ENCODE peak calls at places on chromosomes 3 and 15, in six cellular contexts. One of them, this sample, is unnamed.

GRCh38 chr15:69780374-69780773 is 317.3 kb downstream of the TLE3 start:
- DNase-seq in foreskin keratinocyte: no peak
- DNase-seq in AG04450: no peak
- DNase-seq in PC-9: no peak
- DNase-seq in endothelial cell: no peak
- DNase-seq in AG10803: no peak
- DNase-seq in this sample: no peak

GRCh38 chr3:74631341-74631740 is 16.9 kb upstream of the CNTN3 start:
- DNase-seq in AG10803: peak
- DNase-seq in AG04450: no peak
- DNase-seq in endothelial cell: no peak
- DNase-seq in foreskin keratinocyte: no peak
- DNase-seq in PC-9: no peak
- DNase-seq in this sample: no peak

GRCh38 chr3:81718311-81718710 is 43.1 kb downstream of the GBE1 start:
- DNase-seq in endothelial cell: no peak
- DNase-seq in AG04450: no peak
- DNase-seq in AG10803: no peak
- DNase-seq in foreskin keratinocyte: no peak
- DNase-seq in PC-9: no peak
- DNase-seq in this sample: no peak

GRCh38 chr15:64515196-64515595 is 54.8 kb downstream of the ZNF609 start:
- DNase-seq in AG10803: no peak
- DNase-seq in PC-9: peak
- DNase-seq in foreskin keratinocyte: no peak
- DNase-seq in AG04450: no peak
- DNase-seq in endothelial cell: no peak
- DNase-seq in this sample: no peak

GRCh38 chr15:37773111-37773860 is 161.2 kb upstream of the TMCO5A start:
- DNase-seq in foreskin keratinocyte: peak
- DNase-seq in endothelial cell: no peak
- DNase-seq in AG10803: peak
- DNase-seq in AG04450: peak
- DNase-seq in PC-9: no peak
- DNase-seq in this sample: no peak

GRCh38 chr3:175224051-175224450 is 364.9 kb downstream of the NAALADL2 start:
- DNase-seq in foreskin keratinocyte: no peak
- DNase-seq in AG04450: no peak
- DNase-seq in PC-9: no peak
- DNase-seq in AG10803: no peak
- DNase-seq in endothelial cell: no peak
- DNase-seq in this sample: no peak

GRCh38 chr3:104069114-104069513 is 1297.6 kb upstream of the ALCAM start:
- DNase-seq in endothelial cell: no peak
- DNase-seq in AG10803: peak
- DNase-seq in foreskin keratinocyte: peak
- DNase-seq in PC-9: no peak
- DNase-seq in AG04450: no peak
- DNase-seq in this sample: no peak

GRCh38 chr15:65377105-65377975 is 462 bp downstream of the IGDCC3 start:
- DNase-seq in foreskin keratinocyte: peak
- DNase-seq in AG04450: no peak
- DNase-seq in AG10803: peak
- DNase-seq in PC-9: peak
- DNase-seq in endothelial cell: peak
- DNase-seq in this sample: peak

GRCh38 chr3:183259621-183260020 is 6.6 kb downstream of the B3GNT5 start:
- DNase-seq in AG04450: no peak
- DNase-seq in AG10803: no peak
- DNase-seq in foreskin keratinocyte: no peak
- DNase-seq in endothelial cell: no peak
- DNase-seq in PC-9: no peak
- DNase-seq in this sample: no peak

GRCh38 chr15:31487811-31488436 is 161.3 kb downstream of the KLF13 start:
- DNase-seq in AG04450: no peak
- DNase-seq in AG10803: peak
- DNase-seq in foreskin keratinocyte: peak
- DNase-seq in PC-9: no peak
- DNase-seq in endothelial cell: no peak
- DNase-seq in this sample: no peak

GRCh38 chr3:120506828-120507774 is 56.3 kb upstream of the FSTL1 start:
- DNase-seq in endothelial cell: peak
- DNase-seq in foreskin keratinocyte: peak
- DNase-seq in PC-9: peak
- DNase-seq in AG10803: peak
- DNase-seq in AG04450: no peak
- DNase-seq in this sample: peak

GRCh38 chr15:94460624-94461023 is 229.3 kb downstream of the MCTP2 start:
- DNase-seq in AG10803: no peak
- DNase-seq in AG04450: no peak
- DNase-seq in endothelial cell: no peak
- DNase-seq in foreskin keratinocyte: no peak
- DNase-seq in PC-9: no peak
- DNase-seq in this sample: no peak

GRCh38 chr3:87390318-87390717 is 113.9 kb upstream of the POU1F1 start:
- DNase-seq in AG10803: no peak
- DNase-seq in foreskin keratinocyte: no peak
- DNase-seq in AG04450: no peak
- DNase-seq in endothelial cell: no peak
- DNase-seq in PC-9: no peak
- DNase-seq in this sample: no peak

GRCh38 chr15:71651750-71652186 is 158.6 kb upstream of the NR2E3 start:
- DNase-seq in PC-9: peak
- DNase-seq in AG04450: peak
- DNase-seq in foreskin keratinocyte: peak
- DNase-seq in endothelial cell: peak
- DNase-seq in AG10803: peak
- DNase-seq in this sample: peak

GRCh38 chr3:169237181-169237580 is 426.3 kb downstream of the MECOM start:
- DNase-seq in AG10803: no peak
- DNase-seq in endothelial cell: no peak
- DNase-seq in AG04450: no peak
- DNase-seq in foreskin keratinocyte: no peak
- DNase-seq in PC-9: no peak
- DNase-seq in this sample: no peak

GRCh38 chr3:132317229-132317948 is at the start of gene ACP3:
- DNase-seq in AG04450: peak
- DNase-seq in PC-9: peak
- DNase-seq in foreskin keratinocyte: peak
- DNase-seq in AG10803: peak
- DNase-seq in endothelial cell: no peak
- DNase-seq in this sample: no peak

GRCh38 chr3:4351164-4351855 is 48.1 kb downstream of the SETMAR start:
- DNase-seq in foreskin keratinocyte: no peak
- DNase-seq in PC-9: no peak
- DNase-seq in AG04450: no peak
- DNase-seq in AG10803: peak
- DNase-seq in endothelial cell: no peak
- DNase-seq in this sample: no peak

GRCh38 chr3:23984934-23985333 is 39.8 kb downstream of the NR1D2 start:
- DNase-seq in AG04450: no peak
- DNase-seq in foreskin keratinocyte: no peak
- DNase-seq in PC-9: no peak
- DNase-seq in AG10803: no peak
- DNase-seq in endothelial cell: no peak
- DNase-seq in this sample: no peak

GRCh38 chr3:105118905-105119304 is 247.8 kb upstream of the ALCAM start:
- DNase-seq in foreskin keratinocyte: peak
- DNase-seq in AG10803: peak
- DNase-seq in PC-9: no peak
- DNase-seq in AG04450: no peak
- DNase-seq in endothelial cell: no peak
- DNase-seq in this sample: no peak

GRCh38 chr3:194572944-194573491 is 60.2 kb downstream of the TMEM44 start:
- DNase-seq in AG04450: no peak
- DNase-seq in endothelial cell: no peak
- DNase-seq in AG10803: peak
- DNase-seq in PC-9: no peak
- DNase-seq in foreskin keratinocyte: peak
- DNase-seq in this sample: peak

GRCh38 chr3:61594978-61595687 is 33.8 kb downstream of the PTPRG start:
- DNase-seq in endothelial cell: no peak
- DNase-seq in AG10803: peak
- DNase-seq in AG04450: no peak
- DNase-seq in foreskin keratinocyte: peak
- DNase-seq in PC-9: no peak
- DNase-seq in this sample: no peak

GRCh38 chr3:51747840-51748239 is 31.2 kb downstream of the IQCF6 start:
- DNase-seq in foreskin keratinocyte: no peak
- DNase-seq in AG04450: no peak
- DNase-seq in AG10803: no peak
- DNase-seq in PC-9: no peak
- DNase-seq in endothelial cell: no peak
- DNase-seq in this sample: no peak

GRCh38 chr15:56295433-56295832 is 51.8 kb upstream of the RFX7 start:
- DNase-seq in endothelial cell: no peak
- DNase-seq in foreskin keratinocyte: peak
- DNase-seq in AG04450: no peak
- DNase-seq in PC-9: no peak
- DNase-seq in AG10803: no peak
- DNase-seq in this sample: no peak

GRCh38 chr3:149319750-149320149 is 13.7 kb downstream of the TM4SF18 start:
- DNase-seq in AG10803: no peak
- DNase-seq in PC-9: no peak
- DNase-seq in endothelial cell: no peak
- DNase-seq in AG04450: no peak
- DNase-seq in foreskin keratinocyte: no peak
- DNase-seq in this sample: no peak

GRCh38 chr3:160886421-160886820 is 130.4 kb downstream of the PPM1L start:
- DNase-seq in foreskin keratinocyte: no peak
- DNase-seq in AG04450: no peak
- DNase-seq in PC-9: no peak
- DNase-seq in AG10803: no peak
- DNase-seq in endothelial cell: no peak
- DNase-seq in this sample: no peak

GRCh38 chr3:184186902-184187207 is 856 bp downstream of the ABCF3 start:
- DNase-seq in endothelial cell: no peak
- DNase-seq in AG04450: no peak
- DNase-seq in PC-9: no peak
- DNase-seq in AG10803: no peak
- DNase-seq in foreskin keratinocyte: no peak
- DNase-seq in this sample: no peak

GRCh38 chr3:124886168-124887051 is 755 bp downstream of the ITGB5 start:
- DNase-seq in endothelial cell: peak
- DNase-seq in foreskin keratinocyte: peak
- DNase-seq in AG10803: peak
- DNase-seq in AG04450: no peak
- DNase-seq in PC-9: peak
- DNase-seq in this sample: peak

GRCh38 chr3:184663756-184664155 is 48.1 kb downstream of the MAGEF1 start:
- DNase-seq in PC-9: no peak
- DNase-seq in endothelial cell: no peak
- DNase-seq in AG04450: no peak
- DNase-seq in AG10803: peak
- DNase-seq in foreskin keratinocyte: no peak
- DNase-seq in this sample: no peak

GRCh38 chr3:156509209-156510174 is 45.4 kb downstream of the SSR3 start:
- DNase-seq in endothelial cell: no peak
- DNase-seq in AG10803: peak
- DNase-seq in AG04450: peak
- DNase-seq in foreskin keratinocyte: peak
- DNase-seq in PC-9: peak
- DNase-seq in this sample: peak

GRCh38 chr3:128112406-128112968 is 11.1 kb downstream of the RUVBL1 start:
- DNase-seq in PC-9: peak
- DNase-seq in AG04450: peak
- DNase-seq in AG10803: peak
- DNase-seq in endothelial cell: no peak
- DNase-seq in foreskin keratinocyte: peak
- DNase-seq in this sample: no peak
- TF ChIP-seq CTCF in PC-9: no peak
- TF ChIP-seq CTCF in AG04450: peak
- TF ChIP-seq CTCF in AG10803: no peak
- TF ChIP-seq CTCF in endothelial cell: no peak
- TF ChIP-seq CTCF in foreskin keratinocyte: no peak
- TF ChIP-seq CTCF in this sample: no peak

GRCh38 chr3:119034256-119035013 is at the start of gene IGSF11:
- DNase-seq in PC-9: peak
- DNase-seq in foreskin keratinocyte: peak
- DNase-seq in AG04450: no peak
- DNase-seq in AG10803: peak
- DNase-seq in endothelial cell: peak
- DNase-seq in this sample: peak
- TF ChIP-seq CTCF in PC-9: no peak
- TF ChIP-seq CTCF in foreskin keratinocyte: peak
- TF ChIP-seq CTCF in AG04450: peak
- TF ChIP-seq CTCF in AG10803: peak
- TF ChIP-seq CTCF in endothelial cell: peak
- TF ChIP-seq CTCF in this sample: no peak

GRCh38 chr3:57141719-57142118 is 23.4 kb downstream of the IL17RD start:
- DNase-seq in AG10803: no peak
- DNase-seq in foreskin keratinocyte: no peak
- DNase-seq in PC-9: no peak
- DNase-seq in endothelial cell: no peak
- DNase-seq in AG04450: no peak
- DNase-seq in this sample: no peak
- TF ChIP-seq CTCF in AG10803: no peak
- TF ChIP-seq CTCF in foreskin keratinocyte: no peak
- TF ChIP-seq CTCF in PC-9: no peak
- TF ChIP-seq CTCF in endothelial cell: no peak
- TF ChIP-seq CTCF in AG04450: no peak
- TF ChIP-seq CTCF in this sample: no peak

GRCh38 chr15:28120359-28120640 is 21.2 kb upstream of the OCA2 start:
- DNase-seq in PC-9: no peak
- DNase-seq in AG04450: no peak
- DNase-seq in endothelial cell: no peak
- DNase-seq in foreskin keratinocyte: no peak
- DNase-seq in AG10803: no peak
- DNase-seq in this sample: no peak

GRCh38 chr15:28116521-28117488 is 17.7 kb upstream of the OCA2 start:
- DNase-seq in PC-9: no peak
- DNase-seq in AG10803: no peak
- DNase-seq in foreskin keratinocyte: no peak
- DNase-seq in AG04450: no peak
- DNase-seq in endothelial cell: no peak
- DNase-seq in this sample: no peak

GRCh38 chr15:28117591-28117990 is 18.5 kb upstream of the OCA2 start:
- DNase-seq in AG04450: no peak
- DNase-seq in foreskin keratinocyte: no peak
- DNase-seq in AG10803: no peak
- DNase-seq in endothelial cell: no peak
- DNase-seq in PC-9: no peak
- DNase-seq in this sample: no peak

GRCh38 chr15:28118083-28118482 is 19.0 kb upstream of the OCA2 start:
- DNase-seq in AG04450: no peak
- DNase-seq in PC-9: no peak
- DNase-seq in endothelial cell: no peak
- DNase-seq in AG10803: no peak
- DNase-seq in foreskin keratinocyte: no peak
- DNase-seq in this sample: no peak

DNA sequence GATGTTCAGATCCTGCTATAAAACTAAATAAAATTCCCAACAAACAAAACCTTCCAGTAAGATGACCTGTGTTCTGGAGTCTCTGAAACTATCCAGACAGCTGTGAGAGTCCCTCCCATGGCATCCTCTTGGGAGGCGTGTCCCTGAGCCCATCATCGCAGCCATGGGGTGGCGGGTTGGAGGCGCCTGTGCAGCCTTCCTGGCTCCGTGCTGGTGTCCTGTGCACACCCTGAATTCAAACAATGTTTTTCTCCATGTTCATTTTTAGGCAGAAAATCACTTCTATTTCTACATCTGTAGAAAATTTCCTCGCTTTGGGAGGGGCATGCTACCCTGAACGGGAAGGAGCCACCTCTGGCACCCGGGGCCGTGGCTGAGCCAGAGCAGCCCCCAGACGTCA is 19.4 kb upstream of the OCA2 start:
- DNase-seq in foreskin keratinocyte: no peak
- DNase-seq in AG10803: no peak
- DNase-seq in AG04450: no peak
- DNase-seq in endothelial cell: no peak
- DNase-seq in PC-9: no peak
- DNase-seq in this sample: no peak
- TF ChIP-seq CTCF in foreskin keratinocyte: no peak
- TF ChIP-seq CTCF in AG10803: no peak
- TF ChIP-seq CTCF in AG04450: no peak
- TF ChIP-seq CTCF in endothelial cell: no peak
- TF ChIP-seq CTCF in PC-9: no peak
- TF ChIP-seq CTCF in this sample: no peak